ENCODE peak calls at places on chromosomes 7 and 10, in seven cellular contexts. One of them, this sample, is unnamed.

GRCh38 chr10:131419797-131420196 is 108.3 kb upstream of the TCERG1L start:
- DNase-seq in body of pancreas: no peak
- DNase-seq in Peyer's patch: no peak
- DNase-seq in ovary: no peak
- DNase-seq in AG09309: no peak
- DNase-seq in neural progenitor cell: no peak
- DNase-seq in stomach: no peak
- DNase-seq in this sample: no peak

GRCh38 chr7:120334475-120334874 is 61.5 kb downstream of the KCND2 start:
- DNase-seq in body of pancreas: no peak
- DNase-seq in Peyer's patch: no peak
- DNase-seq in ovary: no peak
- DNase-seq in AG09309: no peak
- DNase-seq in neural progenitor cell: no peak
- DNase-seq in stomach: no peak
- DNase-seq in this sample: no peak

GRCh38 chr10:29951441-29951931 is 107.9 kb downstream of the JCAD start:
- DNase-seq in body of pancreas: no peak
- DNase-seq in Peyer's patch: no peak
- DNase-seq in ovary: no peak
- DNase-seq in AG09309: no peak
- DNase-seq in neural progenitor cell: no peak
- DNase-seq in stomach: no peak
- DNase-seq in this sample: no peak

GRCh38 chr10:6030217-6030616 is 31.9 kb downstream of the IL2RA start:
- DNase-seq in body of pancreas: no peak
- DNase-seq in Peyer's patch: no peak
- DNase-seq in ovary: no peak
- DNase-seq in AG09309: no peak
- DNase-seq in neural progenitor cell: no peak
- DNase-seq in stomach: no peak
- DNase-seq in this sample: no peak

GRCh38 chr10:103648231-103648950 is 154.9 kb downstream of the NEURL1 start:
- DNase-seq in body of pancreas: no peak
- DNase-seq in Peyer's patch: no peak
- DNase-seq in ovary: no peak
- DNase-seq in AG09309: no peak
- DNase-seq in neural progenitor cell: no peak
- DNase-seq in stomach: no peak
- DNase-seq in this sample: no peak

GRCh38 chr7:78702770-78703169 is 750.7 kb downstream of the MAGI2 start:
- DNase-seq in body of pancreas: no peak
- DNase-seq in Peyer's patch: no peak
- DNase-seq in ovary: no peak
- DNase-seq in AG09309: peak; percentile 91
- DNase-seq in neural progenitor cell: no peak
- DNase-seq in stomach: no peak
- DNase-seq in this sample: peak; percentile 81

GRCh38 chr7:40544932-40545331 is 410.1 kb downstream of the SUGCT start:
- DNase-seq in body of pancreas: no peak
- DNase-seq in Peyer's patch: no peak
- DNase-seq in ovary: no peak
- DNase-seq in AG09309: peak; percentile 39
- DNase-seq in neural progenitor cell: no peak
- DNase-seq in stomach: no peak
- DNase-seq in this sample: no peak

GRCh38 chr10:122352817-122353525 is 21.5 kb upstream of the PLEKHA1 start:
- DNase-seq in body of pancreas: no peak
- DNase-seq in Peyer's patch: no peak
- DNase-seq in ovary: no peak
- DNase-seq in AG09309: no peak
- DNase-seq in neural progenitor cell: no peak
- DNase-seq in stomach: no peak
- DNase-seq in this sample: no peak

GRCh38 chr7:36404639-36405408 is 15.2 kb downstream of the ANLN start:
- DNase-seq in body of pancreas: no peak
- DNase-seq in Peyer's patch: no peak
- DNase-seq in ovary: no peak
- DNase-seq in AG09309: no peak
- DNase-seq in neural progenitor cell: no peak
- DNase-seq in stomach: no peak
- DNase-seq in this sample: no peak

GRCh38 chr10:97267671-97268070 is 24.8 kb downstream of the ARHGAP19 start:
- DNase-seq in body of pancreas: no peak
- DNase-seq in Peyer's patch: no peak
- DNase-seq in ovary: no peak
- DNase-seq in AG09309: no peak
- DNase-seq in neural progenitor cell: no peak
- DNase-seq in stomach: no peak
- DNase-seq in this sample: no peak

GRCh38 chr10:100370561-100370975 is 23.5 kb downstream of the SCD start:
- DNase-seq in body of pancreas: peak; percentile 22
- DNase-seq in Peyer's patch: no peak
- DNase-seq in ovary: no peak
- DNase-seq in AG09309: peak; percentile 4
- DNase-seq in neural progenitor cell: no peak
- DNase-seq in stomach: no peak
- DNase-seq in this sample: peak; percentile 68

GRCh38 chr7:103958284-103958818 is 31.1 kb downstream of the RELN start:
- DNase-seq in body of pancreas: no peak
- DNase-seq in Peyer's patch: no peak
- DNase-seq in ovary: no peak
- DNase-seq in AG09309: no peak
- DNase-seq in neural progenitor cell: no peak
- DNase-seq in stomach: no peak
- DNase-seq in this sample: no peak

GRCh38 chr10:64738462-64738861 is 1217.3 kb downstream of the REEP3 start:
- DNase-seq in body of pancreas: no peak
- DNase-seq in Peyer's patch: no peak
- DNase-seq in ovary: no peak
- DNase-seq in AG09309: no peak
- DNase-seq in neural progenitor cell: no peak
- DNase-seq in stomach: no peak
- DNase-seq in this sample: no peak

GRCh38 chr10:64731016-64731415 is 1209.8 kb downstream of the REEP3 start:
- DNase-seq in body of pancreas: no peak
- DNase-seq in Peyer's patch: no peak
- DNase-seq in ovary: no peak
- DNase-seq in AG09309: no peak
- DNase-seq in neural progenitor cell: no peak
- DNase-seq in stomach: no peak
- DNase-seq in this sample: no peak

GRCh38 chr10:64732372-64732715 is 1211.1 kb downstream of the REEP3 start:
- DNase-seq in body of pancreas: no peak
- DNase-seq in Peyer's patch: no peak
- DNase-seq in ovary: no peak
- DNase-seq in AG09309: no peak
- DNase-seq in neural progenitor cell: no peak
- DNase-seq in stomach: no peak
- DNase-seq in this sample: no peak

DNA sequence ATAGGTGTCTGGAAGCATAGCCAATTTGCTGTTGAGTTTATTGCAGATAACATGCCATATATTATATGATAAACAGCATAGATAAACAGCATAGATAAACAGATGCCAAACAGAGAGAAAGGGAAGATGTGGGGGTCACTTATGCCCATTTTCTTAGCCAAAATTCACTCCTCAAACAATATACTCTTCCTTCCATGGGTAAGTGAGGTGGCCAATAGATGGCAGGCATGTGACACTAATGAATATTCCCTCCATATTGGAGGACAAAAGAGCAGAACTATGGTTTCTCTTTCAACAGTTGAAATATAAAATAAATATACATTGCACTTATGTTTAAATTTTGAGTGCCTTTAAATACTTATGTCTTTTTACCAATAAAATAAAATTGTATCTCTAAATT is 1212.8 kb downstream of the REEP3 start:
- DNase-seq in body of pancreas: peak; percentile 34
- DNase-seq in Peyer's patch: no peak
- DNase-seq in ovary: no peak
- DNase-seq in AG09309: no peak
- DNase-seq in neural progenitor cell: peak; percentile 54
- DNase-seq in stomach: peak; percentile 28
- DNase-seq in this sample: no peak
- TF ChIP-seq CTCF in body of pancreas: no peak
- TF ChIP-seq CTCF in Peyer's patch: peak; percentile 64
- TF ChIP-seq CTCF in ovary: no peak
- TF ChIP-seq CTCF in AG09309: no peak
- TF ChIP-seq CTCF in neural progenitor cell: peak; percentile 66
- TF ChIP-seq CTCF in stomach: peak; percentile 29
- TF ChIP-seq CTCF in this sample: peak; percentile 51

GRCh38 chr7:123533929-123534382 is 439 bp downstream of the IQUB start:
- DNase-seq in body of pancreas: no peak
- DNase-seq in Peyer's patch: no peak
- DNase-seq in ovary: peak; percentile 18
- DNase-seq in AG09309: no peak
- DNase-seq in neural progenitor cell: no peak
- DNase-seq in stomach: no peak
- DNase-seq in this sample: no peak
- H3K4me3 ChIP-seq in body of pancreas: peak overlapping the region; percentile 55
- H3K4me3 ChIP-seq in Peyer's patch: peak overlapping the region; percentile 62
- H3K4me3 ChIP-seq in ovary: peak overlapping the region; percentile 68
- H3K4me3 ChIP-seq in AG09309: peak overlapping the region; percentile 86
- H3K4me3 ChIP-seq in neural progenitor cell: peak overlapping the region; percentile 64
- H3K4me3 ChIP-seq in stomach: peak overlapping the region; percentile 76
- H3K4me3 ChIP-seq in this sample: peak overlapping the region; percentile 80

GRCh38 chr7:88357794-88358533 is 51.3 kb upstream of the STEAP4 start:
- DNase-seq in body of pancreas: no peak
- DNase-seq in Peyer's patch: no peak
- DNase-seq in ovary: no peak
- DNase-seq in AG09309: no peak
- DNase-seq in neural progenitor cell: no peak
- DNase-seq in stomach: no peak
- DNase-seq in this sample: no peak
- TF ChIP-seq CTCF in body of pancreas: no peak
- TF ChIP-seq CTCF in Peyer's patch: peak; percentile 45
- TF ChIP-seq CTCF in ovary: no peak
- TF ChIP-seq CTCF in AG09309: no peak
- TF ChIP-seq CTCF in neural progenitor cell: peak; percentile 46
- TF ChIP-seq CTCF in stomach: no peak
- TF ChIP-seq CTCF in this sample: peak; percentile 45

GRCh38 chr10:102241037-102241443 is 272 bp downstream of the PITX3 start:
- DNase-seq in body of pancreas: no peak
- DNase-seq in Peyer's patch: no peak
- DNase-seq in ovary: no peak
- DNase-seq in AG09309: no peak
- DNase-seq in neural progenitor cell: no peak
- DNase-seq in stomach: no peak
- DNase-seq in this sample: no peak
- H3K4me3 ChIP-seq in body of pancreas: peak overlapping the region; percentile 45
- H3K4me3 ChIP-seq in Peyer's patch: peak overlapping the region; percentile 24
- H3K4me3 ChIP-seq in ovary: peak overlapping the region; percentile 41
- H3K4me3 ChIP-seq in AG09309: peak overlapping the region; percentile 81
- H3K4me3 ChIP-seq in neural progenitor cell: peak overlapping the region; percentile 66
- H3K4me3 ChIP-seq in stomach: peak overlapping the region; percentile 50
- H3K4me3 ChIP-seq in this sample: peak overlapping the region; percentile 66

DNA sequence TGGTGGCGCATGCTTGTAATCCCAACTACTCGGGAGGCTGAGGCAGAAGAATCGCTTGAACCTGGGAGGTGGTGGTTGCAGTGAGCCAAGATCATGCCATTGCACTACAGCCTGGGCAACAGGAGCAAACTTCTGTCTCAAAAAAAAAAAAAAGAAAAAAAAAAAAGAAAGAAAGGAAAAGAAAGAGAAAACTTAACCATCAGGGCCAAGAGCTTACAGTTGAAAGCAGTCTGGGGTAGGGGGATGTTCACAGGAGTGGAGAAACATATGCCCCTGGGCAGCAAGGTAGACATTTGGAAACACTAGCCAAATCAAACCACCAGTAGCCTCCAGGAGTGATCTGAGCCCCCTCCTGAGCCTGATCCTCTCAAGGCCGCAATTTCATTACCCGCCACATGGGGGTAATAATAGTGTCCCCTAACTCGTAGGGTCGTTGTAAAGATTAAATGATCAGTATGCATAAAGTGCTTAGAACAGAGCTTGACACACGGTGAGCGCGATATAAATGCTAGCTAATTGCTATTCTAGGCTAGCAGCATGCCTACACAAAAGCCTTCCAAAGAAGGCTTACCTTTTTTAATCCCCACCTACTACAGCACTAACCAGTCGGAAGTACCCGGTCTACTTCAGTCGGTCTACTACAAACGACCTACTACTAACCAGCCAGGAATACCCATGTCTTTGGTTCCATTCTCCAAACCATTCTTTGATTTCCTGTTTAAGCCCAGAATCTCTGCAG is 274.3 kb upstream of the NEBL start:
- DNase-seq in body of pancreas: no peak
- DNase-seq in Peyer's patch: no peak
- DNase-seq in ovary: no peak
- DNase-seq in AG09309: no peak
- DNase-seq in neural progenitor cell: peak; percentile 47
- DNase-seq in stomach: no peak
- DNase-seq in this sample: no peak
- TF ChIP-seq CTCF in body of pancreas: no peak
- TF ChIP-seq CTCF in Peyer's patch: no peak
- TF ChIP-seq CTCF in ovary: no peak
- TF ChIP-seq CTCF in AG09309: peak; percentile 12
- TF ChIP-seq CTCF in neural progenitor cell: peak; percentile 51
- TF ChIP-seq CTCF in stomach: peak; percentile 15
- TF ChIP-seq CTCF in this sample: peak; percentile 43

DNA sequence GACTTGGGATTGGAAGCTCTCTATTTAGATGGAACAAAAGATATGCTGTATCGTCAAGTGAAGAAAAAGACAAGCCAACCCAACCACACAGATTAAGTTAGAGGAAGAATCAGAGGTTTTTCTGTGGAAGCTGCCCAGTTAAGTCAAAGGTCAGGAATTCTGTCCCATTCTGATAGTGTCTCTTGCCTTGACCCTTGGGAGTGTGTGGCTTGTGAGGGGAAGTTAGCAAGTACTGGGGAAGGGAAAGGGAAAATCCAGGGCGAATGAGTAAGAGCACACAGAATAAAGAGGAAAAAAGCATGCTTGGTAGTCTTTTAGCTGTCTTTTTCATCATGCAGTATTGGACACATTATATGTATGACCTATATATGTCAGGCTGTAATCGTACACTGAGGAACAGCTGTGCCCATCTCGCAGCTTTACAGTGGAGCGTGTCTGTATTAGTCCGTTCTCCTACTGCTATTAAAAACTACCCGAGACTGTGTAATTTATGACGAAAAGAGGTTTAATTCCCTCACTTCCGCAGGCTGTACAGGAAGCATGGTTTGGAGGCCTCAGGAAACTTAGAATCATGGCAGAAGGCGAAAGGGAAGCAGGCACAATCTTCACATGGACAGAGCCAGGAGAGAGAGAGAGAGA is 197.2 kb downstream of the GALNT17 start:
- DNase-seq in body of pancreas: no peak
- DNase-seq in Peyer's patch: no peak
- DNase-seq in ovary: no peak
- DNase-seq in AG09309: no peak
- DNase-seq in neural progenitor cell: no peak
- DNase-seq in stomach: no peak
- DNase-seq in this sample: no peak
- H3K4me3 ChIP-seq in body of pancreas: no peak overlapping the region
- H3K4me3 ChIP-seq in Peyer's patch: no peak overlapping the region
- H3K4me3 ChIP-seq in ovary: no peak overlapping the region
- H3K4me3 ChIP-seq in AG09309: no peak overlapping the region
- H3K4me3 ChIP-seq in neural progenitor cell: no peak overlapping the region
- H3K4me3 ChIP-seq in stomach: no peak overlapping the region
- H3K4me3 ChIP-seq in this sample: no peak overlapping the region

GRCh38 chr7:97819161-97819560 is 53.0 kb downstream of the ASNS start:
- DNase-seq in body of pancreas: no peak
- DNase-seq in Peyer's patch: no peak
- DNase-seq in ovary: no peak
- DNase-seq in AG09309: no peak
- DNase-seq in neural progenitor cell: peak; percentile 6
- DNase-seq in stomach: no peak
- DNase-seq in this sample: no peak
- TF ChIP-seq CTCF in body of pancreas: no peak
- TF ChIP-seq CTCF in Peyer's patch: peak; percentile 52
- TF ChIP-seq CTCF in ovary: no peak
- TF ChIP-seq CTCF in AG09309: no peak
- TF ChIP-seq CTCF in neural progenitor cell: peak; percentile 43
- TF ChIP-seq CTCF in stomach: no peak
- TF ChIP-seq CTCF in this sample: no peak

This sample was measured in retinal pigment epithelial cell.